ENCODE peak calls at places on chromosome 4, in ten cellular contexts. N is suprapubic skin, D is A673, L is cardiac muscle cell, S is esophagus squamous epithelium, R is lung, Z is PC-3, X is tibial nerve, I is testis, G is hepatocyte. K is an unnamed sample.

GRCh38 chr4:24515698-24516097 is 68.7 kb downstream of the DHX15 start:
- DNase-seq in S (no peak), X (no peak), Z (no peak), I (no peak), G (no peak), D (no peak), N (no peak), R (no peak), L (no peak), K (no peak)

GRCh38 chr4:61805979-61806378 is 605.9 kb downstream of the ADGRL3 start:
- DNase-seq in S (no peak), G (no peak), Z (peak), N (no peak), L (no peak), X (no peak), D (no peak), R (no peak), I (no peak), K (no peak)

GRCh38 chr4:876780-877179 is 50.9 kb upstream of the CPLX1 start:
- DNase-seq in R (no peak), I (no peak), N (no peak), S (no peak), Z (no peak), X (no peak), L (no peak), D (peak), G (no peak), K (no peak)

GRCh38 chr4:38711066-38711465 is 47.1 kb downstream of the KLF3 start:
- DNase-seq in S (no peak), D (no peak), N (no peak), Z (no peak), G (no peak), R (no peak), I (no peak), L (no peak), X (no peak), K (no peak)

GRCh38 chr4:128519163-128519810 is 231.7 kb upstream of the PGRMC2 start:
- DNase-seq in R (no peak), L (no peak), I (no peak), Z (no peak), G (no peak), S (no peak), D (no peak), X (no peak), N (no peak), K (no peak)

GRCh38 chr4:185237185-185237584 is 27.8 kb downstream of the SNX25 start:
- DNase-seq in R (no peak), N (no peak), G (no peak), X (no peak), L (no peak), Z (no peak), D (no peak), S (no peak), I (no peak), K (no peak)

GRCh38 chr4:174404677-174405076 is 117.6 kb downstream of the HPGD start:
- DNase-seq in S (no peak), I (no peak), D (no peak), X (no peak), R (no peak), Z (no peak), L (no peak), G (no peak), N (no peak), K (no peak)

GRCh38 chr4:85677286-85677685 is 202.3 kb downstream of the ARHGAP24 start:
- DNase-seq in S (no peak), I (no peak), Z (no peak), D (no peak), R (no peak), G (no peak), N (no peak), L (no peak), X (no peak), K (no peak)

GRCh38 chr4:148782284-148782683 is 340.1 kb upstream of the NR3C2 start:
- DNase-seq in R (no peak), S (no peak), Z (no peak), L (peak), G (peak), N (no peak), X (no peak), I (no peak), D (no peak), K (no peak)

GRCh38 chr4:20266215-20267082 is 14.7 kb downstream of the SLIT2 start:
- DNase-seq in I (peak), R (no peak), D (no peak), N (no peak), X (no peak), L (no peak), S (no peak), Z (no peak), G (no peak), K (no peak)

GRCh38 chr4:85221606-85222005 is 253.3 kb upstream of the ARHGAP24 start:
- DNase-seq in X (no peak), G (no peak), Z (no peak), R (no peak), S (no peak), L (no peak), D (no peak), N (no peak), I (no peak), K (no peak)

GRCh38 chr4:16027114-16027513 is 56.7 kb downstream of the PROM1 start:
- DNase-seq in S (no peak), N (no peak), D (no peak), L (no peak), Z (peak), G (no peak), R (no peak), I (no peak), X (no peak), K (no peak)

GRCh38 chr4:109739547-109739946 is 9.7 kb upstream of the PLA2G12A start:
- DNase-seq in I (no peak), X (no peak), R (no peak), N (no peak), G (no peak), Z (no peak), S (no peak), D (no peak), L (no peak), K (no peak)

GRCh38 chr4:169707958-169708643 is 49.6 kb downstream of the HPF1 start:
- DNase-seq in I (no peak), L (no peak), N (no peak), R (no peak), D (no peak), S (no peak), Z (no peak), X (no peak), G (no peak), K (no peak)

GRCh38 chr4:5784021-5784420 is 73.0 kb downstream of the EVC start:
- DNase-seq in I (no peak), S (no peak), Z (no peak), R (no peak), D (no peak), N (no peak), G (no peak), X (no peak), L (no peak), K (peak)

GRCh38 chr4:136725286-136726081 is 806.8 kb downstream of the PCDH18 start:
- DNase-seq in G (no peak), L (no peak), I (no peak), R (no peak), N (no peak), X (no peak), S (no peak), D (no peak), Z (no peak), K (no peak)

GRCh38 chr4:150708004-150708403 is 126.1 kb downstream of the MAB21L2 start:
- DNase-seq in N (no peak), Z (no peak), R (no peak), X (no peak), G (no peak), D (no peak), S (no peak), L (no peak), I (no peak), K (no peak)

GRCh38 chr4:94462572-94462971 is 10.8 kb downstream of the PDLIM5 start:
- DNase-seq in R (no peak), S (no peak), L (no peak), X (no peak), N (no peak), Z (peak), I (no peak), G (no peak), D (no peak), K (no peak)

GRCh38 chr4:94457692-94458106 is 6.0 kb downstream of the PDLIM5 start:
- DNase-seq in R (no peak), D (no peak), G (no peak), N (no peak), L (peak), S (no peak), I (no peak), Z (no peak), X (no peak), K (no peak)

GRCh38 chr4:94458682-94459081 is 6.9 kb downstream of the PDLIM5 start:
- DNase-seq in N (no peak), L (no peak), S (no peak), I (no peak), Z (peak), R (no peak), X (no peak), D (no peak), G (no peak), K (no peak)

GRCh38 chr4:94461506-94461905 is 9.8 kb downstream of the PDLIM5 start:
- DNase-seq in R (no peak), X (no peak), D (no peak), S (no peak), N (no peak), Z (peak), L (no peak), I (no peak), G (no peak), K (no peak)

GRCh38 chr4:94459462-94460161 is 7.9 kb downstream of the PDLIM5 start:
- DNase-seq in G (peak), Z (no peak), I (no peak), N (no peak), R (no peak), L (no peak), D (no peak), S (no peak), X (no peak), K (no peak)
- H3K4me3 ChIP-seq in G (no peak), Z (no peak), I (no peak), N (no peak), R (no peak), L (peak), D (no peak), S (no peak), X (no peak), K (no peak)

DNA sequence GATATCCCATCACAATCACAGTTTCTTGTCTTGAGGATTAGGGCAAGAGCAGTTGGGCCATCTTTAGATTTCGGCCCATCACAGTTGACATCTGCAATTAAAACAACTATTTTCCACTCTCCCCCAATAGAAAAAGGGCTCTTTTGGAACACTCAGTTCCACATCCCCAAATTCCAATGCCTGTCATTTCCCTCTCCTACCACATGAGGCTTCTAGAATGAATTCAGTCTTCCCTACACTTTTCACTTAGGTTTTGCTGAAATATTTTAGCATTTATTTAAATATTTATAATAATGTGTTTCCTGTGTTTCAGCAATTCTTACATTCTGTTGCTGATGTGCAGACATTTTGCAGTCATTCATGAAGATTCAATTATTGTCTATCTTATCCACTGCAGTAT is 118.4 kb downstream of the COX18 start:
- DNase-seq in D (no peak), I (no peak), R (no peak), X (no peak), S (no peak), N (no peak), G (no peak), Z (peak), L (no peak), K (no peak)
- TF ChIP-seq CTCF in D (no peak), I (no peak), R (no peak), X (no peak), S (no peak), N (no peak), G (no peak), Z (peak), L (peak), K (no peak)

GRCh38 chr4:153780876-153781275 is 8.0 kb downstream of the SFRP2 start:
- DNase-seq in X (no peak), Z (no peak), I (no peak), G (no peak), R (no peak), L (no peak), N (no peak), S (no peak), D (no peak), K (no peak)
- H3K27ac ChIP-seq in X (no peak), Z (no peak), I (no peak), G (no peak), R (no peak), L (no peak), N (no peak), S (no peak), D (no peak), K (no peak)

DNA sequence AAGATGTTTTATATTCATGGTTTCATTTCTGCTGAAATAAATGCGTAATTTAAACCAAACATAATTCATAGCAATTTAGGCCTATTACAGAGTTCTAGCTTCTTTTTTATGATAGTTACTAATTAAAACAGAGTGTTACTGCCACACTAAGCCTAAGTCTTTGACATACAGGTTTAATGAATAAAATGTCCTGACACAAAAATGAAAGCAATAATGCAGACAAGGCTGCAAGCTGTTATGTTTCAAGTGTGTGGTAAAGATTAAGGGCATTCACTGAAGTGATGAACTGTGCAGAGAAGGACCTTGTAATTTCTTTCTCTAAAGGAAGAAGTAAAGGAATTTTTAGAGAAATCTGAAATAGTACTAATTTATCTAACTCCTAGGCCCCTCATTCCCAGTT is 2.9 kb downstream of the NDNF start:
- DNase-seq in S (no peak), Z (no peak), G (no peak), I (no peak), L (no peak), R (no peak), X (no peak), D (no peak), N (no peak), K (no peak)
- H3K4me3 ChIP-seq in S (peak), Z (no peak), G (no peak), I (no peak), L (no peak), R (no peak), X (no peak), D (peak), N (peak), K (no peak)

GRCh38 chr4:100736651-100737450 is 219.0 kb upstream of the EMCN start:
- DNase-seq in X (no peak), G (peak), Z (peak), L (peak), D (peak), S (no peak), N (no peak), R (no peak), I (no peak), K (no peak)

GRCh38 chr4:100746141-100746540 is 228.3 kb upstream of the EMCN start:
- DNase-seq in D (no peak), N (no peak), S (no peak), G (no peak), X (no peak), L (no peak), R (no peak), Z (peak), I (no peak), K (no peak)

GRCh38 chr4:100738388-100739165 is 220.8 kb upstream of the EMCN start:
- DNase-seq in S (no peak), G (peak), X (no peak), I (no peak), N (no peak), L (peak), Z (peak), R (no peak), D (peak), K (no peak)

DNA sequence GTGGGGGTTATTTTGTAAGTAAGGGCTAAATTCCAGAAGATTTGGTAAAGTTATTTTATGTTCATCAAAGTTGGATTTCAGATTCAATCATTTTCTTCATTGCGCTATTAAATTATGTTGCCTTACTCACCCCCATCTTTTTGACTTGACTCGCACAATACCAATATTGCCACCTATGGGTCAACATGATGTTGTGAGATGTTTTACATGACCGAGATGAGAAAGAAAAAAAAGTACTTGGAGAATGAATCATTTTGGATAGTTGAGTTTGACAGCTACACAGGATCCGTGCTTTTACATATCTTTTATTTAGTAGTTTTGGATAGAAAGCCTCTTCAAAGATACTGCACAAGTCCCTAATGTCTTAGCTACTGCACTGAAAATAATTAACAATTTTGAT is 224.2 kb upstream of the EMCN start:
- DNase-seq in N (no peak), S (no peak), Z (peak), L (peak), D (peak), R (no peak), X (no peak), G (no peak), I (no peak), K (no peak)
- TF ChIP-seq CTCF in N (no peak), S (no peak), Z (peak), L (peak), D (peak), R (no peak), X (no peak), G (peak), I (no peak), K (no peak)

DNA sequence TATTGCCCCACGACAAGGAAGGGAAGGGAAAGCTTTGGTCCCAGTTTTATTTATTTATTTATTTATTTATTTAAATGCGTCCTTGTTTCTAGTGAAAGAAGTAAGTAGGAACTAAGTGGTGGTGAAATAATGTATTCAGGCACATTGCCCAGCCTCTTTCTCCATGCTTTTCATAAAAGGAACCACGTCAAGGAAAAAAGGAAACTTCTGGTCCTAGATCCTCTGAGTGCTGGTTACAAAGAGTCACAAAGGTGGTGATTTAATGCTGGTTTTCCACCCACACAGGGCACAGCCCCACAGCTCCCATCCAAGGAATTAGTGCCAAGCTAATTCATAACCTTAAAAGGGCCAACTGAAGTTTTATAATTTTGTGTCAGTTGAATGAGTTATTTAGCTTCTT is 206.6 kb upstream of the GYPA start:
- DNase-seq in N (no peak), D (no peak), R (no peak), X (no peak), Z (no peak), I (no peak), L (no peak), G (no peak), S (no peak), K (no peak)
- H3K27ac ChIP-seq in N (no peak), D (no peak), R (no peak), X (peak), Z (no peak), I (no peak), L (no peak), G (no peak), S (no peak), K (no peak)